ENCODE peak calls at places on chromosomes 5 and 9, in four cellular contexts. One of them, this sample, is unnamed.

GRCh38 chr5:9226026-9226536 is 319.8 kb downstream of the SEMA5A start:
- DNase-seq in IMR-90: no peak
- DNase-seq in GM12878: no peak
- DNase-seq in K562: no peak
- DNase-seq in this sample: no peak

GRCh38 chr5:36079200-36079761 is 12.6 kb upstream of the UGT3A2 start:
- DNase-seq in IMR-90: peak; percentile 44
- DNase-seq in GM12878: peak; percentile 11
- DNase-seq in K562: peak; percentile 65
- DNase-seq in this sample: peak; percentile 62

GRCh38 chr5:3740546-3741371 is 145.1 kb downstream of the IRX1 start:
- DNase-seq in IMR-90: no peak
- DNase-seq in GM12878: no peak
- DNase-seq in K562: no peak
- DNase-seq in this sample: peak; percentile 7

GRCh38 chr9:133147412-133148271 is 16.1 kb downstream of the GBGT1 start:
- DNase-seq in IMR-90: peak; percentile 32
- DNase-seq in GM12878: no peak
- DNase-seq in K562: peak; percentile 73
- DNase-seq in this sample: peak; percentile 74

GRCh38 chr5:98463676-98464075 is 309.8 kb upstream of the RGMB start:
- DNase-seq in IMR-90: no peak
- DNase-seq in GM12878: no peak
- DNase-seq in K562: no peak
- DNase-seq in this sample: no peak

GRCh38 chr5:8628521-8628920 is 759.6 kb downstream of the MTRR start:
- DNase-seq in IMR-90: no peak
- DNase-seq in GM12878: no peak
- DNase-seq in K562: no peak
- DNase-seq in this sample: no peak

GRCh38 chr5:140011297-140011802 is 31.7 kb downstream of the NRG2 start:
- DNase-seq in IMR-90: peak; percentile 1
- DNase-seq in GM12878: peak; percentile 83
- DNase-seq in K562: no peak
- DNase-seq in this sample: peak; percentile 28

GRCh38 chr5:147287181-147287580 is 52.4 kb downstream of the STK32A start:
- DNase-seq in IMR-90: no peak
- DNase-seq in GM12878: no peak
- DNase-seq in K562: no peak
- DNase-seq in this sample: no peak

GRCh38 chr9:13863112-13863511 is 450.8 kb downstream of the NFIB start:
- DNase-seq in IMR-90: peak; percentile 7
- DNase-seq in GM12878: no peak
- DNase-seq in K562: no peak
- DNase-seq in this sample: no peak

GRCh38 chr9:122216798-122217418 is 11.8 kb downstream of the LHX6 start:
- DNase-seq in IMR-90: no peak
- DNase-seq in GM12878: no peak
- DNase-seq in K562: no peak
- DNase-seq in this sample: no peak

GRCh38 chr5:98401645-98402044 is 371.8 kb upstream of the RGMB start:
- DNase-seq in IMR-90: peak; percentile 31
- DNase-seq in GM12878: no peak
- DNase-seq in K562: no peak
- DNase-seq in this sample: no peak

GRCh38 chr9:26951794-26952193 is 4.4 kb upstream of the IFT74 start:
- DNase-seq in IMR-90: no peak
- DNase-seq in GM12878: no peak
- DNase-seq in K562: no peak
- DNase-seq in this sample: no peak

GRCh38 chr5:14034991-14035390 is 90.5 kb upstream of the DNAH5 start:
- DNase-seq in IMR-90: peak; percentile 42
- DNase-seq in GM12878: no peak
- DNase-seq in K562: no peak
- DNase-seq in this sample: no peak

GRCh38 chr9:14733130-14733529 is 10.6 kb upstream of the CER1 start:
- DNase-seq in IMR-90: no peak
- DNase-seq in GM12878: no peak
- DNase-seq in K562: no peak
- DNase-seq in this sample: no peak

DNA sequence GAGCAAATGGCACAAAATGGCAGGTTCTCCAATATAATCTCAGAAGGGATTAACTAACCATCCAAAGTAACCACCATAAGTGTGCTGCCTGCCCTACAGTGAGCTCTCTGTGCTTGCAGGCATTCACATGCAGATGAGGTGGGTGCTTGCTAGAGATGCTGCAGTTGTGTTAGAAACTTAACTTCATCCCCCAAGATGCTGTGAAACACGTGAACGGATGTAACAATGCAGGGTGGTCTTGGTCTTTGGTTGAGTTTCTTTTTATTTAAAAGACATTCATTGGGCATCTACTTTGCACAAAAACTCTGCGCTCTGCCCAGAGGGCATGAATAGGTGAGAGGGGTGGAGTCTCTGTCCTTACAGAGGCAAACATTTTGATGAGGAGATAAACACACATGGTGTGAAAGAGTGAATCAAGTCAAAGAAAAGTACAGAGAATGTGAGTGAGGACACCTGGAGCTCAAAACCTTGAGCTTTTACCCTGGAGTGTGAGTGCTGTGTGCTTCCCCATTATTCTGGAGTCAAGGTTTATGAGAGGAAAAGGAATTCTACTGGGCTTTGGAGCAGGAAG is 143.9 kb upstream of the DAP start:
- DNase-seq in IMR-90: no peak
- DNase-seq in GM12878: no peak
- DNase-seq in K562: no peak
- DNase-seq in this sample: no peak
- TF ChIP-seq SMC3 in IMR-90: no peak
- TF ChIP-seq SMC3 in GM12878: no peak
- TF ChIP-seq SMC3 in K562: no peak
- TF ChIP-seq SMC3 in this sample: no peak

GRCh38 chr5:123178693-123179092 is 89.7 kb downstream of the PRDM6 start:
- DNase-seq in IMR-90: no peak
- DNase-seq in GM12878: no peak
- DNase-seq in K562: no peak
- DNase-seq in this sample: no peak
- TF ChIP-seq ELK1 in IMR-90: no peak
- TF ChIP-seq ELK1 in GM12878: no peak
- TF ChIP-seq ELK1 in K562: no peak
- TF ChIP-seq ELK1 in this sample: no peak

GRCh38 chr9:89614319-89614892 is 9.6 kb downstream of the GADD45G start:
- DNase-seq in IMR-90: no peak
- DNase-seq in GM12878: no peak
- DNase-seq in K562: no peak
- DNase-seq in this sample: no peak
- TF ChIP-seq SMC3 in IMR-90: no peak
- TF ChIP-seq SMC3 in GM12878: no peak
- TF ChIP-seq SMC3 in K562: no peak
- TF ChIP-seq SMC3 in this sample: no peak

DNA sequence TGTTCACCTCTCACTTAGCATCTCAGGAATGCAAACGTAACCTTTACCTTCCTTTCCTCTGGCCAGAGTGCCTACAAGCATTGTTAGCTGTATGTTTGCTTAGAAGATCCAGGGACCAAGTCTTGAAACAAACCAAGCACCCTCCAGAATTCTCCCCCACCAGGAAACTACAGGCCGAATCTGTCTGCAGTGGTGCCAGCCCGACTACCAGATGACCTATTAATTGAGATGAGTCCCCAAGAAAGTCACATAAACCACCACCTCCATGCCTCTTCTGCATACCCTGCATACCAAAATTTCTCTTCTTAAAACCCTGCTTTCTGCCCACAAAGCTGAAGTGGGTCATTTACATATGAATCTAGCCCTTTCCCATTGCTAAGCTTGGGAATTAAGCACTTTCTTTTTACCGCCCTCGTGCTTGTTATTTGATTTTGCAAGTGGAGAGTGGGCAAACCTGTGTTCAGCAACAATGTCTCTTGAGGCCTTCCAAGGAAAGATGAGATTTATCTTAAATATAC is 1239.1 kb downstream of the CDH12 start:
- DNase-seq in IMR-90: no peak
- DNase-seq in GM12878: no peak
- DNase-seq in K562: no peak
- DNase-seq in this sample: no peak
- TF ChIP-seq ELK1 in IMR-90: no peak
- TF ChIP-seq ELK1 in GM12878: no peak
- TF ChIP-seq ELK1 in K562: no peak
- TF ChIP-seq ELK1 in this sample: no peak

GRCh38 chr5:80193421-80193820 is 62.4 kb downstream of the SERINC5 start:
- DNase-seq in IMR-90: no peak
- DNase-seq in GM12878: no peak
- DNase-seq in K562: no peak
- DNase-seq in this sample: no peak

GRCh38 chr5:80191397-80191796 is 64.5 kb downstream of the SERINC5 start:
- DNase-seq in IMR-90: no peak
- DNase-seq in GM12878: no peak
- DNase-seq in K562: no peak
- DNase-seq in this sample: no peak

GRCh38 chr5:80192507-80193241 is 63.2 kb downstream of the SERINC5 start:
- DNase-seq in IMR-90: peak; percentile 51
- DNase-seq in GM12878: no peak
- DNase-seq in K562: no peak
- DNase-seq in this sample: peak; percentile 5

GRCh38 chr5:80190960-80191359 is 64.9 kb downstream of the SERINC5 start:
- DNase-seq in IMR-90: no peak
- DNase-seq in GM12878: peak; percentile 25
- DNase-seq in K562: no peak
- DNase-seq in this sample: no peak

GRCh38 chr5:80191991-80192398 is 63.9 kb downstream of the SERINC5 start:
- DNase-seq in IMR-90: no peak
- DNase-seq in GM12878: no peak
- DNase-seq in K562: peak; percentile 52
- DNase-seq in this sample: no peak
- TF ChIP-seq SMC3 in IMR-90: no peak
- TF ChIP-seq SMC3 in GM12878: no peak
- TF ChIP-seq SMC3 in K562: no peak
- TF ChIP-seq SMC3 in this sample: no peak

This sample was measured in A549.